ENCODE peak calls at places on chromosomes 6 and 20, in nine cellular contexts. M is stimulated activated CD4-positive, alpha-beta T cell treated with anti-CD3 and anti-CD28 coated beads, Interleukin-1b, Interleukin-23, amount 100 ng/mL, for 1 hour; C is NCI-H2081; P is foreskin keratinocyte; O is HFFc6; L is activated T-cell treated with anti-CD3 and anti-CD28 coated beads for 4 hours; Y is M059J; B is stimulated activated CD8-positive, alpha-beta memory T cell treated with anti-CD3 and anti-CD28 coated beads, Interleukin-2, amount 100 ng/mL, for 48 hours; V is CD4-positive, alpha-beta T cell. A is an unnamed sample.

GRCh38 chr6:36735110-36735971 is 37.7 kb downstream of the RAB44 start:
- DNase-seq in L (no peak), Y (peak), O (peak), M (no peak), B (no peak), C (no peak), V (no peak), P (peak), A (peak)

GRCh38 chr20:50758992-50759391 is 27.6 kb downstream of the PARD6B start:
- DNase-seq in O (no peak), B (no peak), L (no peak), C (no peak), P (no peak), V (no peak), M (no peak), Y (no peak), A (no peak)

GRCh38 chr20:62405108-62405980 is 1.7 kb downstream of the CABLES2 start:
- DNase-seq in O (peak), V (no peak), B (no peak), P (no peak), Y (peak), C (no peak), M (no peak), L (no peak), A (peak)

GRCh38 chr6:43970913-43971775 is 156.1 kb downstream of the MRPL14 start:
- DNase-seq in V (no peak), M (no peak), Y (no peak), P (no peak), B (no peak), O (no peak), C (no peak), L (no peak), A (no peak)

GRCh38 chr6:40489798-40490197 is 97.4 kb downstream of the LRFN2 start:
- DNase-seq in M (no peak), C (no peak), B (no peak), O (no peak), P (no peak), V (no peak), L (no peak), Y (no peak), A (no peak)

GRCh38 chr6:151992091-151992490 is 184.6 kb downstream of the ESR1 start:
- DNase-seq in O (no peak), L (no peak), V (no peak), Y (no peak), B (no peak), C (no peak), M (no peak), P (no peak), A (peak)

GRCh38 chr6:170497845-170498281 is 55.2 kb downstream of the PSMB1 start:
- DNase-seq in P (no peak), C (no peak), V (no peak), Y (no peak), O (no peak), M (no peak), L (no peak), B (no peak), A (no peak)

GRCh38 chr6:5506575-5506974 is 245.3 kb downstream of the FARS2 start:
- DNase-seq in V (no peak), O (no peak), C (no peak), P (no peak), B (no peak), M (no peak), Y (no peak), L (no peak), A (no peak)

GRCh38 chr20:41183391-41183790 is 46.0 kb downstream of the PLCG1 start:
- DNase-seq in B (no peak), L (no peak), Y (no peak), C (no peak), V (peak), P (no peak), M (no peak), O (no peak), A (no peak)

GRCh38 chr6:27188885-27189418 is 58.5 kb upstream of the PRSS16 start:
- DNase-seq in B (no peak), Y (peak), V (no peak), M (no peak), P (no peak), L (peak), O (peak), C (peak), A (peak)

GRCh38 chr6:155530219-155530834 is 74.7 kb upstream of the NOX3 start:
- DNase-seq in L (no peak), O (peak), V (no peak), Y (peak), M (no peak), P (no peak), B (no peak), C (peak), A (no peak)